ENCODE peak calls at places on chromosome 6, in four cellular contexts. One of them, this sample, is unnamed.

GRCh38 chr6:25883991-25884390 is 9.9 kb upstream of the SLC17A3 start:
- DNase-seq in ovary: no peak
- DNase-seq in AML-193: peak
- DNase-seq in stimulated activated CD4-positive, alpha-beta T cell treated with anti-CD3 and anti-CD28 coated beads, TNF-alpha, amount 100 ng/mL, for 1 hour: no peak
- DNase-seq in this sample: peak

GRCh38 chr6:159082039-159082815 is 37.4 kb upstream of the TAGAP start:
- DNase-seq in stimulated activated CD4-positive, alpha-beta T cell treated with anti-CD3 and anti-CD28 coated beads, TNF-alpha, amount 100 ng/mL, for 1 hour: no peak
- DNase-seq in AML-193: no peak
- DNase-seq in ovary: no peak
- DNase-seq in this sample: no peak

GRCh38 chr6:47428746-47429664 is 48.6 kb upstream of the CD2AP start:
- DNase-seq in AML-193: no peak
- DNase-seq in stimulated activated CD4-positive, alpha-beta T cell treated with anti-CD3 and anti-CD28 coated beads, TNF-alpha, amount 100 ng/mL, for 1 hour: no peak
- DNase-seq in ovary: no peak
- DNase-seq in this sample: peak

GRCh38 chr6:13765570-13765969 is 48.8 kb downstream of the MCUR1 start:
- DNase-seq in stimulated activated CD4-positive, alpha-beta T cell treated with anti-CD3 and anti-CD28 coated beads, TNF-alpha, amount 100 ng/mL, for 1 hour: no peak
- DNase-seq in AML-193: no peak
- DNase-seq in ovary: no peak
- DNase-seq in this sample: no peak

GRCh38 chr6:135941275-135941674 is 89.8 kb downstream of the PDE7B start:
- DNase-seq in AML-193: no peak
- DNase-seq in ovary: no peak
- DNase-seq in stimulated activated CD4-positive, alpha-beta T cell treated with anti-CD3 and anti-CD28 coated beads, TNF-alpha, amount 100 ng/mL, for 1 hour: no peak
- DNase-seq in this sample: no peak

GRCh38 chr6:53326372-53327016 is 22.3 kb downstream of the ELOVL5 start:
- DNase-seq in stimulated activated CD4-positive, alpha-beta T cell treated with anti-CD3 and anti-CD28 coated beads, TNF-alpha, amount 100 ng/mL, for 1 hour: no peak
- DNase-seq in ovary: peak
- DNase-seq in AML-193: no peak
- DNase-seq in this sample: no peak

GRCh38 chr6:84623956-84624680 is 140.3 kb downstream of the TBX18 start:
- DNase-seq in stimulated activated CD4-positive, alpha-beta T cell treated with anti-CD3 and anti-CD28 coated beads, TNF-alpha, amount 100 ng/mL, for 1 hour: no peak
- DNase-seq in ovary: no peak
- DNase-seq in AML-193: no peak
- DNase-seq in this sample: no peak

GRCh38 chr6:129370268-129370916 is 339.6 kb downstream of the ARHGAP18 start:
- DNase-seq in stimulated activated CD4-positive, alpha-beta T cell treated with anti-CD3 and anti-CD28 coated beads, TNF-alpha, amount 100 ng/mL, for 1 hour: peak
- DNase-seq in AML-193: peak
- DNase-seq in ovary: peak
- DNase-seq in this sample: no peak

GRCh38 chr6:97053643-97054411 is 129.3 kb downstream of the KLHL32 start:
- DNase-seq in AML-193: peak
- DNase-seq in ovary: no peak
- DNase-seq in stimulated activated CD4-positive, alpha-beta T cell treated with anti-CD3 and anti-CD28 coated beads, TNF-alpha, amount 100 ng/mL, for 1 hour: no peak
- DNase-seq in this sample: no peak

GRCh38 chr6:163670283-163670682 is 255.8 kb downstream of the QKI start:
- DNase-seq in ovary: no peak
- DNase-seq in AML-193: no peak
- DNase-seq in stimulated activated CD4-positive, alpha-beta T cell treated with anti-CD3 and anti-CD28 coated beads, TNF-alpha, amount 100 ng/mL, for 1 hour: no peak
- DNase-seq in this sample: no peak

GRCh38 chr6:37168163-37168758 is 1.7 kb upstream of the PIM1 start:
- DNase-seq in AML-193: no peak
- DNase-seq in ovary: no peak
- DNase-seq in stimulated activated CD4-positive, alpha-beta T cell treated with anti-CD3 and anti-CD28 coated beads, TNF-alpha, amount 100 ng/mL, for 1 hour: no peak
- DNase-seq in this sample: no peak

GRCh38 chr6:14804001-14804401 is 441.9 kb upstream of the JARID2 start:
- DNase-seq in stimulated activated CD4-positive, alpha-beta T cell treated with anti-CD3 and anti-CD28 coated beads, TNF-alpha, amount 100 ng/mL, for 1 hour: no peak
- DNase-seq in ovary: no peak
- DNase-seq in AML-193: no peak
- DNase-seq in this sample: peak

GRCh38 chr6:100565439-100566104 is 100.9 kb upstream of the SIM1 start:
- DNase-seq in stimulated activated CD4-positive, alpha-beta T cell treated with anti-CD3 and anti-CD28 coated beads, TNF-alpha, amount 100 ng/mL, for 1 hour: no peak
- DNase-seq in ovary: no peak
- DNase-seq in AML-193: no peak
- DNase-seq in this sample: no peak

GRCh38 chr6:3259491-3259958 is 778 bp downstream of the PSMG4 start:
- DNase-seq in stimulated activated CD4-positive, alpha-beta T cell treated with anti-CD3 and anti-CD28 coated beads, TNF-alpha, amount 100 ng/mL, for 1 hour: peak
- DNase-seq in AML-193: peak
- DNase-seq in ovary: no peak
- DNase-seq in this sample: peak

GRCh38 chr6:68194846-68195478 is 440.1 kb upstream of the ADGRB3 start:
- DNase-seq in stimulated activated CD4-positive, alpha-beta T cell treated with anti-CD3 and anti-CD28 coated beads, TNF-alpha, amount 100 ng/mL, for 1 hour: no peak
- DNase-seq in ovary: no peak
- DNase-seq in AML-193: no peak
- DNase-seq in this sample: no peak

GRCh38 chr6:74671558-74672025 is 534.3 kb downstream of the COL12A1 start:
- DNase-seq in stimulated activated CD4-positive, alpha-beta T cell treated with anti-CD3 and anti-CD28 coated beads, TNF-alpha, amount 100 ng/mL, for 1 hour: no peak
- DNase-seq in AML-193: no peak
- DNase-seq in ovary: no peak
- DNase-seq in this sample: no peak

GRCh38 chr6:113630365-113630737 is 226.8 kb upstream of the MARCKS start:
- DNase-seq in AML-193: peak
- DNase-seq in ovary: no peak
- DNase-seq in stimulated activated CD4-positive, alpha-beta T cell treated with anti-CD3 and anti-CD28 coated beads, TNF-alpha, amount 100 ng/mL, for 1 hour: no peak
- DNase-seq in this sample: no peak

GRCh38 chr6:29596381-29596900 is 11.5 kb downstream of the OR2H2 start:
- DNase-seq in ovary: no peak
- DNase-seq in stimulated activated CD4-positive, alpha-beta T cell treated with anti-CD3 and anti-CD28 coated beads, TNF-alpha, amount 100 ng/mL, for 1 hour: no peak
- DNase-seq in AML-193: no peak
- DNase-seq in this sample: no peak

GRCh38 chr6:147390909-147391536 is 117.5 kb upstream of the SAMD5 start:
- DNase-seq in ovary: no peak
- DNase-seq in AML-193: peak
- DNase-seq in stimulated activated CD4-positive, alpha-beta T cell treated with anti-CD3 and anti-CD28 coated beads, TNF-alpha, amount 100 ng/mL, for 1 hour: no peak
- DNase-seq in this sample: peak

GRCh38 chr6:38375341-38375740 is 264.4 kb downstream of the BTBD9 start:
- DNase-seq in AML-193: no peak
- DNase-seq in stimulated activated CD4-positive, alpha-beta T cell treated with anti-CD3 and anti-CD28 coated beads, TNF-alpha, amount 100 ng/mL, for 1 hour: no peak
- DNase-seq in ovary: no peak
- DNase-seq in this sample: no peak

GRCh38 chr6:142335415-142335814 is 33.6 kb downstream of the ADGRG6 start:
- DNase-seq in AML-193: no peak
- DNase-seq in stimulated activated CD4-positive, alpha-beta T cell treated with anti-CD3 and anti-CD28 coated beads, TNF-alpha, amount 100 ng/mL, for 1 hour: no peak
- DNase-seq in ovary: no peak
- DNase-seq in this sample: no peak

GRCh38 chr6:16849280-16850210 is 88.3 kb upstream of the ATXN1 start:
- DNase-seq in stimulated activated CD4-positive, alpha-beta T cell treated with anti-CD3 and anti-CD28 coated beads, TNF-alpha, amount 100 ng/mL, for 1 hour: no peak
- DNase-seq in ovary: no peak
- DNase-seq in AML-193: no peak
- DNase-seq in this sample: peak

GRCh38 chr6:30615958-30616810 is 859 bp downstream of the PPP1R10 start:
- DNase-seq in stimulated activated CD4-positive, alpha-beta T cell treated with anti-CD3 and anti-CD28 coated beads, TNF-alpha, amount 100 ng/mL, for 1 hour: no peak
- DNase-seq in ovary: no peak
- DNase-seq in AML-193: peak
- DNase-seq in this sample: peak

GRCh38 chr6:107059606-107060005 is 31.6 kb downstream of the MTRES1 start:
- DNase-seq in stimulated activated CD4-positive, alpha-beta T cell treated with anti-CD3 and anti-CD28 coated beads, TNF-alpha, amount 100 ng/mL, for 1 hour: no peak
- DNase-seq in AML-193: no peak
- DNase-seq in ovary: no peak
- DNase-seq in this sample: no peak

This sample was measured in MV-4-11.